ENCODE peak calls at places on chromosomes 5 and 9, in nine cellular contexts. R is GM23338, H is PC-3, B is GM23248, W is OCI-LY7, O is hepatocyte, F is HCT116, Y is SK-N-SH, L is Karpas-422. S is an unnamed sample. For H3K9me2, the result is how much of the 10 kb centered on the place peaks cover.

GRCh38 chr5:36535390-36535789 is 71.0 kb upstream of the SLC1A3 start:
- DNase-seq in R (no peak), H (no peak), B (no peak), W (no peak), O (no peak), F (no peak), Y (no peak), L (no peak), S (no peak)

GRCh38 chr9:120480707-120481106 is 99.3 kb downstream of the CDK5RAP2 start:
- DNase-seq in R (no peak), H (no peak), B (peak), W (no peak), O (no peak), F (no peak), Y (no peak), L (no peak), S (no peak)

GRCh38 chr5:80782626-80783025 is 127.8 kb upstream of the DHFR start:
- DNase-seq in R (no peak), H (no peak), B (peak), W (no peak), O (no peak), F (no peak), Y (no peak), L (no peak), S (no peak)

GRCh38 chr5:54889826-54890225 is 95.6 kb downstream of the ESM1 start:
- DNase-seq in R (no peak), H (peak), B (peak), W (no peak), O (no peak), F (no peak), Y (no peak), L (peak), S (peak)

GRCh38 chr5:102077920-102078319 is 218.2 kb downstream of the SLCO4C1 start:
- DNase-seq in R (no peak), H (no peak), B (no peak), W (no peak), O (no peak), F (no peak), Y (no peak), L (no peak), S (no peak)

GRCh38 chr9:119298076-119298853 is 71.0 kb downstream of the BRINP1 start:
- DNase-seq in R (peak), H (no peak), B (no peak), W (peak), O (no peak), F (no peak), Y (no peak), L (no peak), S (no peak)

GRCh38 chr5:107968465-107968864 is 297.7 kb upstream of the EFNA5 start:
- DNase-seq in R (no peak), H (peak), B (peak), W (no peak), O (no peak), F (no peak), Y (no peak), L (no peak), S (no peak)

GRCh38 chr9:33129886-33130284 is 37.3 kb downstream of the B4GALT1 start:
- DNase-seq in R (no peak), H (peak), B (no peak), W (no peak), O (peak), F (no peak), Y (no peak), L (no peak), S (peak)

GRCh38 chr9:115850548-115851304 is 302.9 kb upstream of the PAPPA start:
- DNase-seq in R (no peak), H (peak), B (peak), W (no peak), O (no peak), F (no peak), Y (no peak), L (no peak), S (no peak)

GRCh38 chr5:124315746-124316415 is 430.6 kb downstream of the ZNF608 start:
- DNase-seq in R (no peak), H (peak), B (peak), W (no peak), O (no peak), F (no peak), Y (no peak), L (no peak), S (no peak)

GRCh38 chr5:107615173-107615856 is 55.4 kb downstream of the EFNA5 start:
- DNase-seq in R (no peak), H (peak), B (no peak), W (no peak), O (no peak), F (no peak), Y (peak), L (no peak), S (no peak)

GRCh38 chr5:127080001-127080478 is 6.7 kb upstream of the C5orf63 start:
- DNase-seq in R (peak), H (no peak), B (peak), W (no peak), O (peak), F (no peak), Y (no peak), L (no peak), S (no peak)

GRCh38 chr5:127963931-127964330 is 119.6 kb upstream of the SLC12A2 start:
- DNase-seq in R (no peak), H (no peak), B (no peak), W (no peak), O (no peak), F (no peak), Y (no peak), L (no peak), S (no peak)

GRCh38 chr9:110886832-110887231 is 151.4 kb downstream of the LPAR1 start:
- DNase-seq in R (no peak), H (no peak), B (peak), W (no peak), O (no peak), F (no peak), Y (no peak), L (no peak), S (no peak)

GRCh38 chr5:35924950-35925722 is 13.3 kb downstream of the CAPSL start:
- DNase-seq in R (peak), H (peak), B (peak), W (peak), O (peak), F (peak), Y (peak), L (peak), S (no peak)

GRCh38 chr5:34045996-34046395 is 3.0 kb upstream of the C1QTNF3 start:
- DNase-seq in R (no peak), H (peak), B (peak), W (no peak), O (no peak), F (no peak), Y (no peak), L (no peak), S (peak)

GRCh38 chr9:127897194-127897692 is 2.2 kb downstream of the ST6GALNAC6 start:
- DNase-seq in R (peak), H (no peak), B (peak), W (peak), O (peak), F (no peak), Y (peak), L (peak), S (peak)

GRCh38 chr5:139392678-139393496 is 2.0 kb downstream of the PROB1 start:
- DNase-seq in R (peak), H (peak), B (peak), W (peak), O (peak), F (peak), Y (peak), L (peak), S (peak)

GRCh38 chr5:14818931-14819790 is 52.4 kb downstream of the ANKH start:
- DNase-seq in R (no peak), H (no peak), B (peak), W (no peak), O (no peak), F (no peak), Y (no peak), L (no peak), S (no peak)

GRCh38 chr5:167759411-167759821 is 532.0 kb upstream of the WWC1 start:
- DNase-seq in R (no peak), H (peak), B (peak), W (no peak), O (peak), F (no peak), Y (no peak), L (no peak), S (peak)

GRCh38 chr9:94952553-94953373 is 226.3 kb downstream of the AOPEP start:
- DNase-seq in R (no peak), H (no peak), B (peak), W (peak), O (no peak), F (no peak), Y (no peak), L (no peak), S (no peak)

GRCh38 chr5:8784692-8785091 is 761.2 kb downstream of the SEMA5A start:
- DNase-seq in R (no peak), H (no peak), B (no peak), W (no peak), O (no peak), F (no peak), Y (no peak), L (no peak), S (no peak)

GRCh38 chr9:121637441-121638222 is 13.8 kb upstream of the DAB2IP start:
- DNase-seq in R (no peak), H (peak), B (peak), W (no peak), O (no peak), F (no peak), Y (peak), L (no peak), S (no peak)

GRCh38 chr9:121640076-121640475 is 11.4 kb upstream of the DAB2IP start:
- DNase-seq in R (peak), H (peak), B (peak), W (peak), O (peak), F (no peak), Y (peak), L (peak), S (peak)

GRCh38 chr9:121638399-121638798 is 13.0 kb upstream of the DAB2IP start:
- DNase-seq in R (no peak), H (no peak), B (no peak), W (no peak), O (no peak), F (no peak), Y (no peak), L (no peak), S (no peak)

GRCh38 chr9:121639619-121640018 is 11.8 kb upstream of the DAB2IP start:
- DNase-seq in R (no peak), H (no peak), B (no peak), W (no peak), O (no peak), F (no peak), Y (no peak), L (no peak), S (no peak)

DNA sequence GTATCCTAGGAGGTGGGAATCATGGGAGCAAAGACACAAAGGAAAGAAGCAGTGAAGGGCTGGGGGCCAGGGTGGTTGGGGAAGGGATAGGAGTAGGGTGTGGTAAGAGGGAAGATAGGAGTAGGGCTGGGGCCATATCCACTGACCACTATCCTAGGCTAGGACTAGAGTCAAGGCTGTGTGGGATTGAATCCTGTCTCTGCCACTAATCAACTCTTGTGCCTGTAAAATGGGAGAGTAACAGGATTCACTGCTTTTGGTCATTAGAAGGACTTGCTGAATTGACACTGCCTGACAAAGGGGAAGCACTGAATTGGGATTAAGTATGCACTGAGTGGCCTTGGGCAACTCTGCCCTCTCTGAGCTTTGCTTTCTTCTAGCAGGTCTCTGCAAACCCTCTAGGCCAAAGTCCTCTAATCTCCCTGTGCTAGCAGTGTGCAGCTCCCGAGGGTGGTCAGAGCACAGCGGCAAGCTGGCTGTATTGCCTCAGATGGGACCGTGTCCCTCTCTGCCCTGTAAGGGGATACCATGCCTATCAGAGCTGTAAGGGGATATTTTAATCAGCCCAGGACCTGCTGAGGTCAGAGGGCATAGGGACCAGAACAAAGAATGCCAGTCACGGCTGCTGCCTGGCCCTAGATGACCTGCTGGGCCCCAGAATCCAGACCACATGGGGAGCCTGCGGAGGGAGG is 12.4 kb upstream of the DAB2IP start:
- DNase-seq in R (no peak), H (no peak), B (no peak), W (no peak), O (no peak), F (no peak), Y (no peak), L (no peak), S (no peak)
- H3K4me2 ChIP-seq in R (no peak), H (no peak), B (no peak), W (no peak), O (no peak), F (no peak), Y (no peak), L (no peak), S (no peak)

GRCh38 chr5:179495906-179496455 is 54.4 kb upstream of the RUFY1 start:
- DNase-seq in R (no peak), H (peak), B (no peak), W (no peak), O (no peak), F (no peak), Y (peak), L (peak), S (no peak)
- H3K9me2 ChIP-seq in R (under half), H (under half), B (under half), W (under half), O (under half), F (under half), Y (under half), L (under half), S (under half)

GRCh38 chr9:86721843-86722705 is 225.2 kb downstream of the GAS1 start:
- DNase-seq in R (no peak), H (peak), B (peak), W (no peak), O (peak), F (no peak), Y (no peak), L (no peak), S (peak)
- H3K27ac ChIP-seq in R (no peak), H (peak), B (peak), W (no peak), O (peak), F (no peak), Y (peak), L (no peak), S (peak)

DNA sequence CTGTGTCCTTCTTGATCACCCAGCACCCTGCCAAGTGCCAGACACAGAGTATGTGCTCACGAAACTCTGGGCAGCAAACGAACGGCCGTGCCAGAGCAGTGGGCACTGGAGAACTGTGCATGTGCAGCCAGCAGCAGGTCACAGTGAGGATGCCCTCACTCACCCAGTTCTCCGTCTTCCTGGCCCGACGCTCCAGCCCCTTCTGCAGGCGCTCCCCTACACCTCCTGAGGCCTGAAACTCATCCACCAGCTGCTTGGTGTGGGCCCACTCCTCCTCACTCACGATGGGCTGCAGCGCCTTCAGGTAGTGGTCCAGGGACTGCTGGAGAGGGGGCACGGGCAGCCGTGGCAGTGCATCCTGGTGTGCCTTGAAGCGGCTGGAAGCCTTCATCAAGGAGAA is 2.9 kb downstream of the CRAT start:
- DNase-seq in R (no peak), H (no peak), B (no peak), W (no peak), O (no peak), F (no peak), Y (no peak), L (no peak), S (no peak)
- H3K4me2 ChIP-seq in R (no peak), H (no peak), B (no peak), W (no peak), O (no peak), F (no peak), Y (no peak), L (no peak), S (no peak)

GRCh38 chr5:3925935-3926334 is 330.3 kb downstream of the IRX1 start:
- DNase-seq in R (no peak), H (no peak), B (no peak), W (no peak), O (no peak), F (no peak), Y (no peak), L (no peak), S (no peak)
- H3K9me2 ChIP-seq in R (under half), H (under half), B (under half), W (under half), O (under half), F (under half), Y (under half), L (under half), S (under half)

S was measured in PC-9.